ENCODE peak calls at places on chromosomes 6 and 20, in five cellular contexts. K, N, L, Q and J are unnamed samples.

GRCh38 chr6:109740787-109741186 is 49.7 kb downstream of the FIG4 start:
- DNase-seq in K (no peak), L (no peak), Q (peak; percentile 37), N (no peak), J (no peak)

GRCh38 chr6:154920502-154921200 is 74.5 kb upstream of the TIAM2 start:
- DNase-seq in L (no peak), Q (no peak), K (no peak), N (no peak), J (no peak)

GRCh38 chr6:127026247-127026646 is 92.2 kb upstream of the RSPO3 start:
- DNase-seq in K (no peak), Q (no peak), L (no peak), N (no peak), J (no peak)

GRCh38 chr6:170094686-170095272 is 196.1 kb downstream of the DLL1 start:
- DNase-seq in N (no peak), Q (no peak), K (no peak), L (no peak), J (peak; percentile 13)

GRCh38 chr6:129598244-129599187 is 111.5 kb downstream of the ARHGAP18 start:
- DNase-seq in L (no peak), K (no peak), N (no peak), Q (no peak), J (peak; percentile 56)

GRCh38 chr20:25739615-25740320 is 43.1 kb upstream of the ZNF337 start:
- DNase-seq in K (no peak), Q (no peak), N (no peak), L (no peak), J (no peak)

GRCh38 chr6:33416386-33417126 is 1.4 kb downstream of the CUTA start:
- DNase-seq in L (no peak), N (no peak), Q (no peak), K (no peak), J (no peak)

GRCh38 chr6:15574497-15574896 is 88.3 kb downstream of the DTNBP1 start:
- DNase-seq in K (no peak), Q (no peak), L (no peak), N (no peak), J (no peak)

GRCh38 chr20:6231551-6231950 is 108.7 kb upstream of the FERMT1 start:
- DNase-seq in L (no peak), K (no peak), N (no peak), Q (no peak), J (no peak)

GRCh38 chr6:131789219-131789618 is 18.6 kb upstream of the ENPP1 start:
- DNase-seq in Q (no peak), L (no peak), N (no peak), K (no peak), J (no peak)

GRCh38 chr6:21754891-21755290 is 161.3 kb downstream of the SOX4 start:
- DNase-seq in K (no peak), Q (no peak), N (no peak), L (no peak), J (no peak)

GRCh38 chr6:14950103-14950969 is 295.5 kb upstream of the JARID2 start:
- DNase-seq in K (no peak), N (no peak), Q (no peak), L (no peak), J (no peak)

GRCh38 chr20:839626-840025 is 6.1 kb downstream of the FAM110A start:
- DNase-seq in L (no peak), Q (no peak), N (no peak), K (no peak), J (no peak)

GRCh38 chr20:836188-836587 is 2.7 kb downstream of the FAM110A start:
- DNase-seq in N (no peak), Q (no peak), K (no peak), L (no peak), J (no peak)

GRCh38 chr20:840858-841567 is 7.5 kb downstream of the FAM110A start:
- DNase-seq in N (no peak), Q (peak; percentile 60), L (peak; percentile 74), K (no peak), J (peak; percentile 79)

GRCh38 chr20:840503-840857 is 7.0 kb downstream of the FAM110A start:
- DNase-seq in K (no peak), N (no peak), L (no peak), Q (no peak), J (no peak)

GRCh38 chr20:839015-839414 is 5.5 kb downstream of the FAM110A start:
- DNase-seq in N (no peak), L (no peak), K (no peak), Q (no peak), J (no peak)
- H3K4me1 ChIP-seq in N (peaks cover 17% of the 10 kb centered on the region), L (peaks cover 24% of the 10 kb centered on the region), K (no peaks in the 10 kb centered on the region), Q (peaks cover 11% of the 10 kb centered on the region), J (peaks cover 9% of the 10 kb centered on the region)

GRCh38 chr20:1924910-1925861 is 30.0 kb downstream of the SIRPA start:
- DNase-seq in L (no peak), Q (no peak), K (no peak), N (no peak), J (peak; percentile 61)
- TF ChIP-seq CTCF in L (no peak), Q (no peak), K (no peak), N (no peak), J (peak; percentile 52)

GRCh38 chr6:125867483-125867935 is 76.7 kb downstream of the NCOA7 start:
- DNase-seq in L (peak; percentile 54), Q (peak; percentile 45), K (no peak), N (no peak), J (peak; percentile 66)

GRCh38 chr6:125868996-125869395 is 78.2 kb downstream of the NCOA7 start:
- DNase-seq in L (no peak), N (no peak), K (peak; percentile 20), Q (no peak), J (no peak)

GRCh38 chr6:125869427-125869826 is 78.7 kb downstream of the NCOA7 start:
- DNase-seq in Q (no peak), K (no peak), L (no peak), N (no peak), J (no peak)

GRCh38 chr6:125866433-125866832 is 75.7 kb downstream of the NCOA7 start:
- DNase-seq in L (no peak), Q (no peak), N (no peak), K (no peak), J (no peak)

GRCh38 chr6:125868252-125868651 is 77.5 kb downstream of the NCOA7 start:
- DNase-seq in K (no peak), N (no peak), L (no peak), Q (no peak), J (no peak)
- H3K4me1 ChIP-seq in K (no peaks in the 10 kb centered on the region), N (no peaks in the 10 kb centered on the region), L (peaks cover 7% of the 10 kb centered on the region), Q (no peaks in the 10 kb centered on the region), J (no peaks in the 10 kb centered on the region)

GRCh38 chr6:125191916-125192609 is 38.5 kb downstream of the TPD52L1 start:
- DNase-seq in Q (peak; percentile 71), L (peak; percentile 69), K (peak; percentile 37), N (peak; percentile 10), J (peak; percentile 89)
- TF ChIP-seq CTCF in Q (peak; percentile 55), L (peak; percentile 68), K (peak; percentile 18), N (peak; percentile 71), J (peak; percentile 85)

GRCh38 chr20:46599227-46599987 is 49.0 kb upstream of the OCSTAMP start:
- DNase-seq in N (no peak), Q (no peak), L (no peak), K (no peak), J (peak; percentile 16)
- H3K4me1 ChIP-seq in N (no peaks in the 10 kb centered on the region), Q (no peaks in the 10 kb centered on the region), L (no peaks in the 10 kb centered on the region), K (no peaks in the 10 kb centered on the region), J (no peaks in the 10 kb centered on the region)

DNA sequence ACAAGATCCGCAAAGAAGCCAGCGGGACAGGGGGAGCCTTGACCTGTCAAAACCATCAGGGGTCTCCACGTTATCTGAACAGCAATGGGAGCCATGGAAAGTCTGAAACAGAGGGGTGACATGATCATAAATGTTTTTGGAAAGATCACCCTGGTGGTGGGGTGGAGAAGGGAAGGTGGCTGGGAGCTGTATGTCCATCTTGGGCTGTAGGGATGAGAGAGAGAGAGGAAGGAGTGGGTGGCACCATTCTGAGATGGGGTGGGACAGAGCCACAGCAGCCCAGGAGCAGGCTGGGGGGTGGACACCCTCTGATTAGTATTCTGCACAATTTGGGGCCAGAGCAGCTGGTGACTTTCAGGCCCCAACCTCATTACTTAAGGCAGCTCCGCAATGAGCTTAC is 30.1 kb downstream of the ANKRD60 start:
- DNase-seq in Q (no peak), K (no peak), L (no peak), N (no peak), J (no peak)
- TF ChIP-seq CTCF in Q (no peak), K (no peak), L (no peak), N (no peak), J (peak; percentile 38)

DNA sequence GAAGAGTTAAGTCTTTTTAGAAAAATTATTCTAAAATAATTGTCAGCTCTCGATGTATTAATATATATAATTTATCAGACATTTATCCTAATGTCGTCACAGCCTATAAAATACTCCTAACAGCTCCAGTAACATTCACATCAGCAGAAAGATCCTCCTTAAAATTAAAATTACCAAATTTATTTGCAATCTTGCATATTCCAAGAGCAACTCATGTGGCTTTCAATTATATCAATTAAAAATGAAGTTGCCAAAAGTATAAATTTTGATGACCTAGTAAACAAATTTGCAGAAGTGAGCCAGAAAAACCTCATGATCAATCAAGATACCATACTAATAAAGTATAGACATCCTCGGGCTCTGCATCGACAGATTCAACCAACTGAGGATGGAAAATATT is 60.2 kb downstream of the IL20RA start:
- DNase-seq in N (no peak), Q (no peak), L (no peak), K (no peak), J (no peak)
- H3K4me1 ChIP-seq in N (no peaks in the 10 kb centered on the region), Q (peaks cover 2% of the 10 kb centered on the region), L (peaks cover under 1% of the 10 kb centered on the region), K (no peaks in the 10 kb centered on the region), J (peaks cover 2% of the 10 kb centered on the region)

DNA sequence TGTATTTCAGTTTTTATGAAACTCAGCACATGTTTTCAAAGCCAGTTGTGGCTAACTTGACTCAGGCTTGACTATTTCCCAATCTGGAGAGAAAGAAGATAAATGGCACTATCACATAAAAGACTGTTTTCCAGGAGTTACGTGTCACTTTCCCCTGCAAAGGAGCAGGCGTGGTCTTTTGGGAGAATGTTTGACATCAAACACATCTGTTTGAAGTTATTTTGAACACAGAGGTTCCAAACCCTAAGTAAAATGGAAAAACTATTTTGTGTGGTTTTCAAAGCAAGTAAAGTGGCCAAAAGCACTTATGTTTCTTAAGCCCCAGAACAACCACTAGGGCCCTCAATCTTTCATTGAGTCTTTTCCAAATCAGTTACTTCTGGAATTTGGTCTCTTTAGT is 89.7 kb downstream of the FOXF2 start:
- DNase-seq in Q (no peak), L (no peak), K (no peak), N (no peak), J (no peak)
- TF ChIP-seq CTCF in Q (no peak), L (no peak), K (no peak), N (no peak), J (peak; percentile 54)